ENCODE peak calls at places on chromosomes 4 and X, in four cellular contexts. One of them, this sample, is unnamed.

GRCh38 chr4:27009539-27009938 is 148.9 kb downstream of the STIM2 start:
- DNase-seq in pancreas: no peak
- DNase-seq in neural crest cell: no peak
- DNase-seq in BJ: no peak
- DNase-seq in this sample: no peak

GRCh38 chr4:123709336-123709735 is 312.7 kb downstream of the SPRY1 start:
- DNase-seq in pancreas: no peak
- DNase-seq in BJ: no peak
- DNase-seq in neural crest cell: no peak
- DNase-seq in this sample: no peak

GRCh38 chr4:108219998-108220397 is 51.3 kb upstream of the LEF1 start:
- DNase-seq in BJ: no peak
- DNase-seq in pancreas: no peak
- DNase-seq in neural crest cell: no peak
- DNase-seq in this sample: no peak

GRCh38 chr4:164358400-164358799 is 395.5 kb upstream of the SMIM31 start:
- DNase-seq in BJ: no peak
- DNase-seq in pancreas: no peak
- DNase-seq in neural crest cell: no peak
- DNase-seq in this sample: no peak

GRCh38 chrX:111349098-111349497 is 62.9 kb downstream of the DCX start:
- DNase-seq in BJ: no peak
- DNase-seq in neural crest cell: no peak
- DNase-seq in pancreas: no peak
- DNase-seq in this sample: no peak

GRCh38 chrX:110795645-110796510 is at the start of gene CHRDL1:
- DNase-seq in pancreas: peak; percentile 69
- DNase-seq in neural crest cell: peak; percentile 38
- DNase-seq in BJ: no peak
- DNase-seq in this sample: no peak

GRCh38 chrX:130172127-130172834 is 519 bp downstream of the RAB33A start:
- DNase-seq in neural crest cell: no peak
- DNase-seq in BJ: no peak
- DNase-seq in pancreas: peak; percentile 58
- DNase-seq in this sample: peak; percentile 83

GRCh38 chr4:123415977-123416376 is 19.4 kb downstream of the SPRY1 start:
- DNase-seq in neural crest cell: no peak
- DNase-seq in BJ: no peak
- DNase-seq in pancreas: no peak
- DNase-seq in this sample: no peak

DNA sequence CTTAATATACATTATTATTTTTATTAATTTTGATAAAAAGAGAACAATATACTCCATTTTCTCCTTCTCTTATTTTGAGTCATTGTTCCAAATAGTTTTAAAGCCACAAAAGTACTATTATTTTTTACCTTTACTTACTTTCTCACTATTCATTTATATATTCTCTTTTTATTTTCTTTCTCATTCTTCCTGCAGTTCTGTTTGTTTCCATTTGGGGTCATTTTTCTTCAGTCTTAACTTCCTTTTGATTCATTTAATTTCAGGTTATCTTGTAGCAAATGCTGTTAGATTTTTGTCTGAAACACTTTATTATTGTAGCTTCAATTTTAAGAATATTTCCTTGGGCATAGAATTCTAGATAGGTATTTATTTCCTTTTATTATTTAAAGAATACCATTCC is 438.6 kb upstream of the EPHA5 start:
- DNase-seq in pancreas: no peak
- DNase-seq in BJ: no peak
- DNase-seq in neural crest cell: no peak
- DNase-seq in this sample: no peak
- TF ChIP-seq CTCF in pancreas: no peak
- TF ChIP-seq CTCF in BJ: no peak
- TF ChIP-seq CTCF in neural crest cell: no peak
- TF ChIP-seq CTCF in this sample: peak; percentile 22

DNA sequence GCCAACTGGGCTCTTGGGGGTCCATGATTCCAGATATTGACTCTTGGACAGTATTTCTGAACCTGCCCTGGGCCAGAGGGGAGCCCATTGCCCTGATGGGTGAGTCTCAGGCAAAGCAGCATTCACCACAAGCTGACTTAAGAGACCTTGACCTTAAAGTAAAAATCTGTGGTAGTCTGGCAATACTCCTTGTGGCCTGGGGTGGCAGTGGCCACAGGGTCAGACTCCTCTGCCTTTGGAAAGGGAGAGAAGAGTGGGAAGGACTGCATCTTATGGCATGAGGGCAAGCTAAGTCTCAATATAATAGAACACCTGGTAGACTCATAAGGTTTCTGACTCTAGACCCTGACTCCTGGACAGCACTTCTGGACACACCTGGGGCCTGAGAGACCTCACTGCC is 340.3 kb upstream of the MAD2L1 start:
- DNase-seq in neural crest cell: no peak
- DNase-seq in BJ: no peak
- DNase-seq in pancreas: peak; percentile 12
- DNase-seq in this sample: no peak
- TF ChIP-seq CTCF in neural crest cell: no peak
- TF ChIP-seq CTCF in BJ: no peak
- TF ChIP-seq CTCF in pancreas: no peak
- TF ChIP-seq CTCF in this sample: no peak

DNA sequence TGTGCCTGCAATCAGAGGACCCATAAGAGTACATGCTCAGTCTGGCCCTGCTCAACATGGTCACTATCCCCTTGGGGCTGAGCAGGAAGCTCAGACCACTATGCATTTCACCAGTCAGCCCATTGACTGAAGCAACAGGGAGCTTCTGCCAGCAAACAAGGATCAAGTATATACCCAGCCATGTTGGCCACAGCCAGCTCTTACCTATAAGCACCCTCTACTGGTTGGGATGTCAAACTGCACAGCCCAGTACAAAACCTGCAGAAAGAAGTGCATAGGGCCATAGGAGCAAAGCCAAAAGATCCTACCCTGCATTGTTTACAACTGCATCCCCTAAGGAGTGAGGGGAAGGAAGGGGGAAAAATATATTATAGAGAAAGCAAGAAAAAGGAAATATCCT is 214.4 kb upstream of the CPEB2 start:
- DNase-seq in neural crest cell: no peak
- DNase-seq in pancreas: no peak
- DNase-seq in BJ: no peak
- DNase-seq in this sample: no peak
- TF ChIP-seq CTCF in neural crest cell: peak; percentile 51
- TF ChIP-seq CTCF in pancreas: no peak
- TF ChIP-seq CTCF in BJ: peak; percentile 62
- TF ChIP-seq CTCF in this sample: peak; percentile 35

DNA sequence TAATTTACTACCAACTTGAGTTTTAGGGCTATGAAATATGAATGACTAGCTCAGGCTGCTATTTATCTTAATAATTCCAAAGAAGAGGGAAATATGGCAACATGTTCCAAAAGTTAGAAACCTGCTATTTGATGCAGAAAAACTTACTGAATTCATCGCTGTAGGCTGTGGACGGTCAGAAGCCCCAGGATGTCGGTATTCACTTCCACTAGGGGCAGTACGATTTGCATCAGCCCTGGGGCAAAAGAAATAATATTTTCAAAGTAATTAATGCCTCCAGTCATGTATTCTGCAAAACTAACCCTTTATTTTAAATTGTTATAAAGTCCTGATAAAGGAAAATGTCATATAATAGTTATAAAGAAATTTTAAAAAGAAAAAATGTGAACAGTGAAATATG is 4.5 kb downstream of the PLRG1 start:
- DNase-seq in pancreas: no peak
- DNase-seq in neural crest cell: no peak
- DNase-seq in BJ: no peak
- DNase-seq in this sample: no peak
- TF ChIP-seq CTCF in pancreas: no peak
- TF ChIP-seq CTCF in neural crest cell: peak; percentile 32
- TF ChIP-seq CTCF in BJ: no peak
- TF ChIP-seq CTCF in this sample: no peak

GRCh38 chr4:25142468-25142867 is 17.8 kb downstream of the SEPSECS start:
- DNase-seq in BJ: no peak
- DNase-seq in pancreas: no peak
- DNase-seq in neural crest cell: no peak
- DNase-seq in this sample: no peak

GRCh38 chr4:25146076-25146475 is 14.2 kb downstream of the SEPSECS start:
- DNase-seq in neural crest cell: no peak
- DNase-seq in pancreas: no peak
- DNase-seq in BJ: no peak
- DNase-seq in this sample: no peak

GRCh38 chr4:25141592-25141991 is 18.7 kb downstream of the SEPSECS start:
- DNase-seq in pancreas: no peak
- DNase-seq in BJ: no peak
- DNase-seq in neural crest cell: no peak
- DNase-seq in this sample: no peak

GRCh38 chr4:25144870-25145481 is 15.3 kb downstream of the SEPSECS start:
- DNase-seq in BJ: no peak
- DNase-seq in pancreas: no peak
- DNase-seq in neural crest cell: no peak
- DNase-seq in this sample: no peak
- TF ChIP-seq CTCF in BJ: peak; percentile 68
- TF ChIP-seq CTCF in pancreas: no peak
- TF ChIP-seq CTCF in neural crest cell: peak; percentile 76
- TF ChIP-seq CTCF in this sample: peak; percentile 70

This sample was measured in osteocyte.